ENCODE peak calls at places on chromosomes 7 and 10, in six cellular contexts. T is uterus, J is HFFc6, S is GM13976, G is hepatocyte, U is left ventricle myocardium inferior. V is an unnamed sample.

GRCh38 chr10:98411768-98412167 is 3.2 kb downstream of the PYROXD2 start:
- DNase-seq in T (no peak), J (no peak), S (no peak), G (no peak), U (no peak), V (no peak)

GRCh38 chr10:69757553-69758309 is 44.0 kb upstream of the COL13A1 start:
- DNase-seq in T (peak), J (no peak), S (no peak), G (peak), U (peak), V (no peak)

GRCh38 chr7:117755136-117755535 is 118.1 kb downstream of the CTTNBP2 start:
- DNase-seq in T (no peak), J (no peak), S (no peak), G (no peak), U (no peak), V (no peak)

GRCh38 chr7:135994466-135995205 is 17.5 kb upstream of the MTPN start:
- DNase-seq in T (no peak), J (no peak), S (no peak), G (peak), U (no peak), V (no peak)

GRCh38 chr7:69814421-69814962 is 216.2 kb downstream of the AUTS2 start:
- DNase-seq in T (no peak), J (no peak), S (no peak), G (no peak), U (peak), V (no peak)

GRCh38 chr7:103937680-103938079 is 51.8 kb downstream of the RELN start:
- DNase-seq in T (no peak), J (no peak), S (no peak), G (no peak), U (no peak), V (no peak)

GRCh38 chr10:76352300-76352699 is 920.9 kb downstream of the LRMDA start:
- DNase-seq in T (no peak), J (peak), S (no peak), G (no peak), U (no peak), V (no peak)

GRCh38 chr7:47498229-47499056 is 83.5 kb downstream of the TNS3 start:
- DNase-seq in T (no peak), J (no peak), S (no peak), G (no peak), U (no peak), V (no peak)

GRCh38 chr7:149742075-149742701 is 31.2 kb downstream of the ZNF467 start:
- DNase-seq in T (peak), J (peak), S (peak), G (peak), U (peak), V (peak)

GRCh38 chr7:34675749-34676374 is 17.8 kb downstream of the NPSR1 start:
- DNase-seq in T (no peak), J (no peak), S (peak), G (peak), U (no peak), V (peak)

GRCh38 chr7:132604090-132604489 is 27.8 kb upstream of the PLXNA4 start:
- DNase-seq in T (no peak), J (no peak), S (no peak), G (no peak), U (no peak), V (no peak)

GRCh38 chr7:112205348-112206237 is 606 bp downstream of the DOCK4 start:
- DNase-seq in T (peak), J (peak), S (peak), G (peak), U (peak), V (no peak)

GRCh38 chr10:89327803-89328441 is at the start of gene IFIT3:
- DNase-seq in T (peak), J (peak), S (peak), G (peak), U (peak), V (peak)

GRCh38 chr7:122752583-122752982 is 49.9 kb upstream of the RNF148 start:
- DNase-seq in T (no peak), J (no peak), S (no peak), G (no peak), U (no peak), V (no peak)

GRCh38 chr10:80468002-80468401 is 13.9 kb downstream of the TSPAN14 start:
- DNase-seq in T (peak), J (no peak), S (no peak), G (no peak), U (peak), V (no peak)

GRCh38 chr10:109624939-109625338 is 298.4 kb downstream of the XPNPEP1 start:
- DNase-seq in T (no peak), J (no peak), S (no peak), G (peak), U (no peak), V (no peak)

GRCh38 chr10:86365346-86366032 is 1.1 kb downstream of the GRID1 start:
- DNase-seq in T (no peak), J (no peak), S (peak), G (no peak), U (no peak), V (peak)
- TF ChIP-seq CTCF in T (no peak), J (no peak), S (no peak), G (no peak), U (no peak), V (no peak)

DNA sequence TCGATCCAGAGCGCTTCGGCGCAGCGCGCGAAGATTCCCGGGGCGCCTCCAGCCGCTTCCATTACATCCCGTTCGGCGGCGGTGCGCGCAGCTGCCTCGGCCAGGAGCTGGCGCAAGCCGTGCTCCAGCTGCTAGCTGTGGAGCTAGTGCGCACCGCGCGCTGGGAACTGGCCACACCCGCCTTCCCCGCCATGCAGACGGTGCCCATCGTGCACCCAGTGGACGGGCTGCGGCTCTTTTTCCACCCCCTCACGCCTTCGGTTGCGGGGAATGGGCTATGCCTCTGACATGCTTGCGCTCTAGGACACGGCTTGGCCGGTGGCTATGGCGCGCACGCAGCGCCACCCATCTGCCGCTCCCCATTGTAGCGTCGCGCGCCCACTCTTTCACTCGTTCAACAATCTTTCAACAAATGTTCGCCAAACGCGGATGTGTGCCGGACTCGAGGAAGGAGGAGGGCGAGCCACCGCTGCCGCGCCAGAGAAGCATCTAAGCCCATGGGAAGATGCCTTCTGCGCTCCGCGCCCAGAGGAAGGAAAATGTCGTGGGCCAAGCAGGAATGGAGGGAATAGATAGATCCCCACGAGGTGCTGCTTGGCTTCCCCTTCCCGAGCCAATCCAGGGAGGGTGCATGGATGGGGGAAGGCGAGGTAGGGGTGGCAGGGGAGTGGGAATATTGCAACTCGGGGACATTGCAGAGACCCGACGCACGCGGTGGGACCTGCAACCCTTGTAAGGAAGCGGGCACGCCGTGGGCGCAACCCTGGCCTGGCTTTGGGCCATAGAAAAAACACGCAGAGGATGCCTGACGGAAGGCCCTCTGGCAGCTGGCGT is 5.1 kb upstream of the CYP26A1 start:
- DNase-seq in T (no peak), J (no peak), S (peak), G (no peak), U (no peak), V (peak)
- TF ChIP-seq CTCF in T (no peak), J (peak), S (no peak), G (no peak), U (no peak), V (no peak)

GRCh38 chr7:56081626-56082340 is 11.0 kb downstream of the PHKG1 start:
- DNase-seq in T (no peak), J (no peak), S (no peak), G (no peak), U (no peak), V (no peak)

GRCh38 chr7:56083150-56083785 is 9.5 kb downstream of the PHKG1 start:
- DNase-seq in T (no peak), J (no peak), S (no peak), G (no peak), U (peak), V (no peak)

GRCh38 chr7:56078196-56078595 is 14.1 kb downstream of the SUMF2 start:
- DNase-seq in T (no peak), J (no peak), S (no peak), G (no peak), U (no peak), V (no peak)

GRCh38 chr7:56077681-56078080 is 13.6 kb downstream of the SUMF2 start:
- DNase-seq in T (no peak), J (no peak), S (no peak), G (no peak), U (no peak), V (no peak)

DNA sequence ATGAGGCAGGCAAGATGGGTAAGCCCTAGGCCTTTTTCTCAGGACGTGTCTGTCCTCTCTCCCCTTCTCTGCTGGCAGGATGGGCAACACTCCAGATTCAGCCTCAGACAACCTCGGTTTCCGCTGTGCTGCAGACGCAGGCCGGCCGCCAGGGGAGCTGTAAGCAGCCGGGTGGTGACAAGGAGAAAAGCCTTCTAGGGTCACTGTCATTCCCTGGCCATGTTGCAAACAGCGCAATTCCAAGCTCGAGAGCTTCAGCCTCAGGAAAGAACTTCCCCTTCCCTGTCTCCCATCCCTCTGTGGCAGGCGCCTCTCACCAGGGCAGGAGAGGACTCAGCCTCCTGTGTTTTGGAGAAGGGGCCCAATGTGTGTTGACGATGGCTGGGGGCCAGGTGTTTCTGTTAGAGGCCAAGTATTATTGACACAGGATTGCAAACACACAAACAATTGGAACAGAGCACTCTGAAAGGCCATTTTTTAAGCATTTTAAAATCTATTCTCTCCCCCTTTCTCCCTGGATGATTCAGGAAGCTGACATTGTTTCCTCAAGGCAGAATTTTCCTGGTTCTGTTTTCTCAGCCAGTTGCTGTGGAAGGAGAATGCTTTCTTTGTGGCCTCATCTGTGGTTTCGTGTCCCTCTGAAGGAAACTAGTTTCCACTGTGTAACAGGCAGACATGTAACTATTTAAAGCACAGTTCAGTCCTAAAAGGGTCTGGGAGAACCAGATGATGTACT is 13.1 kb downstream of the PHKG1 start:
- DNase-seq in T (peak), J (peak), S (no peak), G (no peak), U (peak), V (no peak)
- TF ChIP-seq CTCF in T (peak), J (peak), S (no peak), G (no peak), U (peak), V (no peak)

GRCh38 chr10:83373659-83374058 is 765.6 kb upstream of the GHITM start:
- DNase-seq in T (no peak), J (no peak), S (no peak), G (peak), U (no peak), V (no peak)
- TF ChIP-seq CTCF in T (no peak), J (peak), S (no peak), G (peak), U (peak), V (no peak)

GRCh38 chr10:114876169-114876568 is 54.6 kb downstream of the FHIP2A start:
- DNase-seq in T (no peak), J (no peak), S (no peak), G (no peak), U (no peak), V (no peak)

GRCh38 chr10:114879093-114879492 is 57.5 kb downstream of the FHIP2A start:
- DNase-seq in T (no peak), J (no peak), S (no peak), G (no peak), U (no peak), V (no peak)

GRCh38 chr10:114876602-114877300 is 55.2 kb downstream of the FHIP2A start:
- DNase-seq in T (peak), J (peak), S (peak), G (peak), U (peak), V (peak)

GRCh38 chr10:114874827-114875541 is 53.4 kb downstream of the FHIP2A start:
- DNase-seq in T (peak), J (no peak), S (peak), G (peak), U (no peak), V (peak)

DNA sequence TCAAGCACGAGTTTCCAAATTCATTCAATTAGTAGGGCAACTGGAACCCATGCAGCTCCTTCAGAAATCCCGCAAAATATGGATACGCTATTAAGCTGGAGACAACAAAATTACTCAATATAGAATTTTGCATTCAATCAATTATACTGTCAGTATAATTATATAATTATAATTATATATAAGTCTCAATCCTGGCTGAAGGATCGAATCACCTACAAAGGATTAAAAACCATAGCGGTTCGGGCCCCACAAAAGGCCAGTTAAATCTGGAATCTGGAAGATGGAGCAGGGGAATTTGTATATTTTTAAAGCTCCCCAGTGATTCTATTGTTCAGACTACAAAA is 55.7 kb downstream of the FHIP2A start:
- DNase-seq in T (no peak), J (no peak), S (no peak), G (no peak), U (no peak), V (no peak)
- TF ChIP-seq CTCF in T (no peak), J (peak), S (no peak), G (no peak), U (no peak), V (no peak)

DNA sequence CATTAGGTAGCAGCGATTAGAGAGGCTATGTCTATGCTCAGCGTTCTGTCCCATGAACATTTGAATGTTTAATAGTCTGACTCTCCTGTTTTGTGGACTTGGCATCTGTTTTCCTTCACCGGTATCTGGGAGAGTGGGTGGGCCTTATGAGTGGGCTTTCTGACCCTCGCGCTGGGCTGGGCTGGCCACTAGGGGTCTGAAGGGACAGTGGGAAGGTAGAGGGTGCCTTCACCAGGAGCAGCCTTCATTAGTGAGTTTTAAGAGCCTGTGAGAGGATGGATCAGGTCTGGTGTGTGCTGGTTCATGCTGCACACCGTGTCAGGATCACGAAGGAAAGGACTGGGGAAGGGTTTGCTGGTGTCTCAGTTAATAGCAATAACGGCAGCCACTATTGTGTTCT is 33.4 kb downstream of the DCLRE1A start:
- DNase-seq in T (no peak), J (no peak), S (no peak), G (no peak), U (no peak), V (no peak)
- TF ChIP-seq CTCF in T (no peak), J (no peak), S (no peak), G (no peak), U (no peak), V (peak)

GRCh38 chr7:55271069-55271468 is 94.1 kb upstream of the LANCL2 start:
- DNase-seq in T (no peak), J (no peak), S (peak), G (no peak), U (no peak), V (no peak)
- TF ChIP-seq CTCF in T (no peak), J (peak), S (peak), G (peak), U (no peak), V (no peak)

GRCh38 chr10:116836902-116837513 is 12.3 kb upstream of the ENO4 start:
- DNase-seq in T (no peak), J (no peak), S (no peak), G (no peak), U (no peak), V (no peak)
- TF ChIP-seq CTCF in T (no peak), J (peak), S (no peak), G (peak), U (no peak), V (no peak)

DNA sequence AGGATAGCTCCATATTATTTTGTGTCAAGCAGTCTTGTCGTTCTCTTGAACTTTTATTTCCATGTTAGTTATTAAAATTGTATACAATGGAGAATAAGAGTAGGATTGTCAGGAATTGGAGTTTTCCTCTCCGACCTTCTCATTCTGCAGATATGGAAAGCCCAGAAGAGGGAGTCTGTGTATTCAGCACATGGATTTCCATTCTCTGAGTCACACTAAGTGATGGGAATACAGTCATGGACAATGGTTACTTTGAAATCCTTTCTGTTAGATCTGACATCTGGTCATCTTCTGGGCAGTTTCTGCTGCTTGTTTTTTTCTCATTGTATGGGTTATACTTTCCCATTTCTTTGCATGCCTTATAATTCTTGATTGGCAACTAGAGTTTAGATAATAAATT is 5.0 kb upstream of the TASOR2 start:
- DNase-seq in T (no peak), J (peak), S (no peak), G (no peak), U (no peak), V (no peak)
- TF ChIP-seq CTCF in T (no peak), J (peak), S (no peak), G (no peak), U (no peak), V (no peak)

V was measured in GM20000.